ENCODE peak calls at places on chromosomes 16 and 17, in five cellular contexts. R is sigmoid colon, C is PC-3, N is KG1, X is AG10803. V is an unnamed sample.
A peak's percentile ranks its signal among the peaks of the same experiment; 100 is the strongest.

GRCh38 chr16:71794018-71794417 is 14.6 kb downstream of the AP1G1 start:
- DNase-seq in R (no peak), C (no peak), N (no peak), X (no peak), V (no peak)

GRCh38 chr16:71893888-71894228 is 1.5 kb upstream of the IST1 start:
- DNase-seq in R (no peak), C (no peak), N (no peak), X (no peak), V (no peak)

GRCh38 chr17:14158707-14159106 is 78.0 kb downstream of the CDRT15 start:
- DNase-seq in R (no peak), C (no peak), N (no peak), X (no peak), V (no peak)

GRCh38 chr17:74825003-74825627 is 34.6 kb downstream of the GRIN2C start:
- DNase-seq in R (no peak), C (no peak), N (no peak), X (no peak), V (no peak)

GRCh38 chr17:50076591-50077235 is 18.4 kb upstream of the PDK2 start:
- DNase-seq in R (no peak), C (no peak), N (no peak), X (no peak), V (no peak)

GRCh38 chr16:23362460-23363317 is 60.6 kb downstream of the SCNN1B start:
- DNase-seq in R (peak; percentile 86), C (peak; percentile 39), N (no peak), X (no peak), V (no peak)

GRCh38 chr17:39224778-39225307 is 902 bp downstream of the STAC2 start:
- DNase-seq in R (no peak), C (no peak), N (no peak), X (no peak), V (no peak)

GRCh38 chr17:44872131-44872768 is 24.6 kb downstream of the HIGD1B start:
- DNase-seq in R (peak; percentile 94), C (peak; percentile 47), N (no peak), X (peak; percentile 37), V (no peak)

GRCh38 chr16:4489030-4489429 is 12.8 kb downstream of the HMOX2 start:
- DNase-seq in R (no peak), C (peak; percentile 63), N (no peak), X (peak; percentile 86), V (no peak)

GRCh38 chr17:38824899-38825761 is at the start of gene CWC25:
- DNase-seq in R (peak; percentile 97), C (peak; percentile 93), N (peak; percentile 87), X (peak; percentile 97), V (peak; percentile 97)

GRCh38 chr17:81931557-81932332 is 4.2 kb upstream of the MAFG start:
- DNase-seq in R (no peak), C (no peak), N (no peak), X (no peak), V (no peak)

GRCh38 chr16:30621765-30622164 is 11.6 kb upstream of the ZNF689 start:
- DNase-seq in R (no peak), C (peak; percentile 71), N (no peak), X (peak; percentile 85), V (no peak)

GRCh38 chr17:35906559-35907265 is 23.9 kb downstream of the RDM1 start:
- DNase-seq in R (no peak), C (no peak), N (no peak), X (no peak), V (no peak)

GRCh38 chr17:44197980-44198720 is 1.5 kb downstream of the ATXN7L3 start:
- DNase-seq in R (no peak), C (peak; percentile 64), N (peak; percentile 45), X (peak; percentile 76), V (no peak)

GRCh38 chr17:47821031-47821423 is 567 bp downstream of the OSBPL7 start:
- DNase-seq in R (no peak), C (no peak), N (no peak), X (no peak), V (no peak)

GRCh38 chr16:75312875-75313274 is 61.5 kb upstream of the BCAR1 start:
- DNase-seq in R (no peak), C (no peak), N (no peak), X (no peak), V (no peak)

GRCh38 chr16:12081048-12081404 is 104.5 kb downstream of the SNX29 start:
- DNase-seq in R (peak; percentile 52), C (no peak), N (no peak), X (no peak), V (no peak)

GRCh38 chr16:59859606-59860402 is 1125.7 kb upstream of the GOT2 start:
- DNase-seq in R (no peak), C (no peak), N (no peak), X (peak; percentile 83), V (no peak)

V was measured in activated effector memory CD4-positive, alpha-beta T cell treated with Interleukin-2 at 50 U/mL for 16 hours.